ENCODE peak calls at places on chromosomes 1 and 21, in four cellular contexts. U is H1, Y is SK-N-SH, A is K562. V is an unnamed sample.

GRCh38 chr1:38777464-38777957 is 82.1 kb downstream of the RRAGC start:
- DNase-seq in U (no peak), Y (no peak), A (peak; percentile 50), V (no peak)

GRCh38 chr1:68049941-68050878 is at the start of gene DIRAS3:
- DNase-seq in U (no peak), Y (peak; percentile 34), A (no peak), V (no peak)

GRCh38 chr1:183470147-183470960 is 1.9 kb upstream of the SMG7 start:
- DNase-seq in U (no peak), Y (peak; percentile 72), A (peak; percentile 84), V (peak; percentile 59)

GRCh38 chr1:175649416-175649815 is 94.0 kb downstream of the TNR start:
- DNase-seq in U (no peak), Y (no peak), A (no peak), V (no peak)

GRCh38 chr1:19010995-19011696 is 54.7 kb upstream of the IFFO2 start:
- DNase-seq in U (peak; percentile 69), Y (no peak), A (no peak), V (peak; percentile 43)

GRCh38 chr1:23441446-23442148 is 17.0 kb upstream of the TCEA3 start:
- DNase-seq in U (no peak), Y (no peak), A (no peak), V (no peak)

GRCh38 chr1:225396357-225396756 is 31.5 kb downstream of the LBR start:
- DNase-seq in U (no peak), Y (no peak), A (no peak), V (no peak)

GRCh38 chr1:109040627-109041613 is 982 bp downstream of the WDR47 start:
- DNase-seq in U (no peak), Y (peak; percentile 63), A (peak; percentile 52), V (no peak)

GRCh38 chr21:37270576-37271365 is 3.6 kb upstream of the VPS26C start:
- DNase-seq in U (no peak), Y (no peak), A (no peak), V (no peak)

GRCh38 chr1:41919764-41920397 is 1.2 kb upstream of the HIVEP3 start:
- DNase-seq in U (no peak), Y (peak; percentile 85), A (peak; percentile 47), V (peak; percentile 55)

GRCh38 chr1:21639594-21640041 is 29.5 kb downstream of the RAP1GAP start:
- DNase-seq in U (no peak), Y (no peak), A (peak; percentile 76), V (no peak)
- TF ChIP-seq EP300 in U (no peak), Y (no peak), A (no peak), V (no peak)

GRCh38 chr1:5944848-5945167 is 47.4 kb downstream of the NPHP4 start:
- DNase-seq in U (no peak), Y (no peak), A (no peak), V (no peak)

GRCh38 chr1:5941671-5942070 is 50.6 kb downstream of the NPHP4 start:
- DNase-seq in U (no peak), Y (no peak), A (no peak), V (no peak)

GRCh38 chr1:5943373-5944068 is 48.7 kb downstream of the NPHP4 start:
- DNase-seq in U (no peak), Y (no peak), A (no peak), V (no peak)

GRCh38 chr1:5945445-5945844 is 46.8 kb downstream of the NPHP4 start:
- DNase-seq in U (no peak), Y (no peak), A (no peak), V (no peak)

DNA sequence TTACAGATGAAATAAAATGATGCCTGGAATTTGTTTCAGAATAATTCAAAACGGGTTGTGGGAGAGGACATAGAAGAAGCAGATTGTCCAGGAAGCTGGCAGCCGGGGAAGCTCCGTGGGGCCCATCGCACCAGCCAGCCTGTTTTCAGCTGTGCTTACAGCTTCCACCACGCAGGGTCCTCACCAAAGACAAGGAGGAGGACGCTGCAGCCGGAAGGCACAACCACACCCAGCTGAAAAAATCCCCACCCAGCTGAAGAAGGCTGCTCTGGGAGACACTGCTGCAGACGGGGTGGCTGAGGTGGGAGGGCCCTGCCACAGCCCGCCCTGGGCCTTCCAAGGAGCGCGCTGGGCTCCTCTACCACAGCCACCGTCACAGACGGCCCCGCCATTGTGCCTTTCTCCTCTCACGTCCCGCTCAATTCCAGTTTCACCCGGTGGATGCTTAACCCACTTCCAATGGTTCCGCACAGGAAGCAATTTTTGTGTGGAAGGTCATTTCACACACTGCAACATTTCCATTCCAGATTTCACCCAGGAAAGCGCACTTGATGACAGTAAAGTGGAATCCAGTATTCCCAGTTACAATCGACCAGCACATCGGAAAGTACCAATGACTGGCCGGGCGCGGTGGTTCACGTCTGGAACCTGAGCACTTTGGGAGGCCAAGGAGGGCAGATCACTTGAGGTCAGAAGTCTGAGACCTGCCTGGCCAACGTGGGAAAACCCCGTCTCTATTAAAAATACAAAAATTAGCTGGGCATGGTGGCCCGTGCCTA is 48.0 kb downstream of the NPHP4 start:
- DNase-seq in U (no peak), Y (no peak), A (no peak), V (no peak)
- TF ChIP-seq NRF1 in U (no peak), Y (no peak), A (no peak), V (no peak)

DNA sequence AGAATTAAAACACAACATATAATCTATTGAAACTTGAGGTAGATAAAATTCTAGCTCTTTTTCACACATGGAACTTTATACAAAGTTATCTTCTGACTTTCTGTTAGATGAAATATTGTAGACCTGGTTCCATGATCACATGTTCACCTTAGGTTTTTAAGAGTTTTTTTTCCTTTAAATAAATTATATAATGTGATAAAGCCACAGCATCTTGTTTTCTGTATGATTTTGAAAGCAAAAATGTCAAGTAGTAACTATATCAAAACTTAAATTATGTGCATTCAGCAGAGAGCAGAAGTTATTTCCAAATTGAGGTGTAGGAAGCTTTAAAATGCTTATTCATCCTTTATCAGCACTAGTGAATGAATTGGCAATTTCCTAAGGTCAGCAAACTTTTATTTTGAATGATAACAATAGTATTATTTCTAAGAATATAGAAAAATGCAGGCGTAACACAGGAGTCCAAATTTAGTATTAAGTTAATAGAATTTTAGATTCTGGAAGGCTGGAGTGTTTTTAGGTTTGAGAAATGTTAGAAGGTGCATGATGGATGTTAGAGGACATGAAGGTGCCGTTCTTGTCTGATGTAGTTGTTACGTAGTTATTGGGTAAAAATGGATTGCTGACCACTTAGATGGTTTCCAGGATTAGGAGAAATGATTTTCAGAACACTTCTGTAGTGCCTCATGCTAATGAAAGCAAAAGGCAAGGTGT is 17.5 kb downstream of the BACH1 start:
- DNase-seq in U (no peak), Y (no peak), A (no peak), V (no peak)
- TF ChIP-seq EP300 in U (no peak), Y (no peak), A (peak; percentile 65), V (no peak)

GRCh38 chr1:93332368-93332767 is 13.3 kb upstream of the DR1 start:
- DNase-seq in U (no peak), Y (no peak), A (no peak), V (no peak)
- TF ChIP-seq NRF1 in U (no peak), Y (no peak), A (no peak), V (no peak)